ENCODE peak calls at places on chromosomes 12 and 14, in nine cellular contexts. One of them, this sample, is unnamed. For H3K4me1, the result is how much of the 10 kb centered on the place peaks cover.

GRCh38 chr12:2108166-2108565 is 55.4 kb downstream of the CACNA1C start:
- DNase-seq in GM23338: no peak
- DNase-seq in aorta: no peak
- DNase-seq in sigmoid colon: no peak
- DNase-seq in PC-9: no peak
- DNase-seq in mammary epithelial cell: no peak
- DNase-seq in lower lobe of right lung: no peak
- DNase-seq in HepG2: no peak
- DNase-seq in transverse colon: no peak
- DNase-seq in this sample: no peak

GRCh38 chr14:50301914-50302313 is 10.1 kb downstream of the L2HGDH start:
- DNase-seq in aorta: no peak
- DNase-seq in mammary epithelial cell: peak
- DNase-seq in lower lobe of right lung: no peak
- DNase-seq in GM23338: no peak
- DNase-seq in sigmoid colon: no peak
- DNase-seq in PC-9: peak
- DNase-seq in HepG2: no peak
- DNase-seq in transverse colon: no peak
- DNase-seq in this sample: no peak

GRCh38 chr12:109111775-109112491 is 4.5 kb upstream of the ACACB start:
- DNase-seq in aorta: peak
- DNase-seq in lower lobe of right lung: peak
- DNase-seq in HepG2: peak
- DNase-seq in sigmoid colon: peak
- DNase-seq in mammary epithelial cell: peak
- DNase-seq in PC-9: peak
- DNase-seq in GM23338: peak
- DNase-seq in transverse colon: peak
- DNase-seq in this sample: peak

GRCh38 chr14:35687335-35687939 is 121.7 kb downstream of the RALGAPA1 start:
- DNase-seq in HepG2: peak
- DNase-seq in mammary epithelial cell: peak
- DNase-seq in transverse colon: peak
- DNase-seq in lower lobe of right lung: no peak
- DNase-seq in aorta: no peak
- DNase-seq in PC-9: no peak
- DNase-seq in GM23338: peak
- DNase-seq in sigmoid colon: no peak
- DNase-seq in this sample: no peak

GRCh38 chr14:64012720-64013119 is 159.9 kb downstream of the SYNE2 start:
- DNase-seq in sigmoid colon: no peak
- DNase-seq in GM23338: no peak
- DNase-seq in mammary epithelial cell: no peak
- DNase-seq in PC-9: no peak
- DNase-seq in lower lobe of right lung: no peak
- DNase-seq in HepG2: peak
- DNase-seq in transverse colon: no peak
- DNase-seq in aorta: no peak
- DNase-seq in this sample: no peak

GRCh38 chr12:15706010-15706676 is 83.0 kb downstream of the EPS8 start:
- DNase-seq in aorta: no peak
- DNase-seq in sigmoid colon: no peak
- DNase-seq in mammary epithelial cell: no peak
- DNase-seq in HepG2: no peak
- DNase-seq in transverse colon: peak
- DNase-seq in GM23338: peak
- DNase-seq in PC-9: no peak
- DNase-seq in lower lobe of right lung: peak
- DNase-seq in this sample: no peak

GRCh38 chr14:94103554-94104165 is 6.9 kb upstream of the IFI27 start:
- DNase-seq in GM23338: no peak
- DNase-seq in lower lobe of right lung: no peak
- DNase-seq in aorta: no peak
- DNase-seq in PC-9: no peak
- DNase-seq in HepG2: no peak
- DNase-seq in transverse colon: no peak
- DNase-seq in mammary epithelial cell: no peak
- DNase-seq in sigmoid colon: no peak
- DNase-seq in this sample: no peak

GRCh38 chr14:73176673-73177072 is 40.4 kb downstream of the PSEN1 start:
- DNase-seq in sigmoid colon: no peak
- DNase-seq in lower lobe of right lung: no peak
- DNase-seq in PC-9: no peak
- DNase-seq in GM23338: no peak
- DNase-seq in HepG2: no peak
- DNase-seq in aorta: no peak
- DNase-seq in mammary epithelial cell: no peak
- DNase-seq in transverse colon: no peak
- DNase-seq in this sample: no peak

GRCh38 chr14:24165785-24166184 is 4.7 kb downstream of the IRF9 start:
- DNase-seq in mammary epithelial cell: no peak
- DNase-seq in transverse colon: no peak
- DNase-seq in GM23338: no peak
- DNase-seq in PC-9: no peak
- DNase-seq in sigmoid colon: no peak
- DNase-seq in lower lobe of right lung: peak
- DNase-seq in aorta: no peak
- DNase-seq in HepG2: no peak
- DNase-seq in this sample: no peak

GRCh38 chr14:35342160-35343010 is 50.2 kb downstream of the PSMA6 start:
- DNase-seq in aorta: no peak
- DNase-seq in HepG2: no peak
- DNase-seq in sigmoid colon: peak
- DNase-seq in lower lobe of right lung: peak
- DNase-seq in PC-9: no peak
- DNase-seq in mammary epithelial cell: no peak
- DNase-seq in transverse colon: no peak
- DNase-seq in GM23338: no peak
- DNase-seq in this sample: no peak

GRCh38 chr12:50986961-50987737 is 34.8 kb downstream of the HIGD1C start:
- DNase-seq in transverse colon: peak
- DNase-seq in mammary epithelial cell: peak
- DNase-seq in PC-9: no peak
- DNase-seq in lower lobe of right lung: no peak
- DNase-seq in GM23338: peak
- DNase-seq in sigmoid colon: peak
- DNase-seq in HepG2: peak
- DNase-seq in aorta: no peak
- DNase-seq in this sample: no peak

DNA sequence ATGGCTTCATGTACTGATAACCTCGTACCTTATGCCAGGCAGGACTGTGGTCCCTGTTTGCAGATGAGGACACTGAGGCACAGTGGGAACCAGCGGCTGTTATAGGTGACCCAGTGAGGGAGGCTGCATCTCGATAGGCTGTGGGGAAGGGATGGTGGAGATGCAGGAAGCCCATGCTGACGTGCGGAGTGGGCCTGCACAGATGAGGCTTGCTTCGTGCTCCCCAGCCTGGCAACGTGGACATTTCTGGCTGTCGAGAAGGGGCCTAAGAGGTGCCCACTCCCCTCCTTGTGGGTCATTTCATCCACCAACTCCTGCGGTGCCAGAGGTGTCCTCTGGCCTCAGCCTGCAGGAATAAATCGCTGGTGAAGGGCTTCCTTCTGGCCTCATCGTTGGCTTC is 107.4 kb downstream of the SLC25A47 start:
- DNase-seq in sigmoid colon: peak
- DNase-seq in HepG2: no peak
- DNase-seq in transverse colon: no peak
- DNase-seq in PC-9: no peak
- DNase-seq in mammary epithelial cell: no peak
- DNase-seq in GM23338: no peak
- DNase-seq in aorta: no peak
- DNase-seq in lower lobe of right lung: no peak
- DNase-seq in this sample: no peak
- H3K4me1 ChIP-seq in sigmoid colon: under half
- H3K4me1 ChIP-seq in HepG2: under half
- H3K4me1 ChIP-seq in transverse colon: under half
- H3K4me1 ChIP-seq in PC-9: under half
- H3K4me1 ChIP-seq in mammary epithelial cell: under half
- H3K4me1 ChIP-seq in GM23338: under half
- H3K4me1 ChIP-seq in aorta: under half
- H3K4me1 ChIP-seq in lower lobe of right lung: under half
- H3K4me1 ChIP-seq in this sample: under half

GRCh38 chr12:32478858-32479257 is 79.5 kb downstream of the FGD4 start:
- DNase-seq in GM23338: no peak
- DNase-seq in mammary epithelial cell: no peak
- DNase-seq in HepG2: no peak
- DNase-seq in lower lobe of right lung: no peak
- DNase-seq in PC-9: no peak
- DNase-seq in sigmoid colon: no peak
- DNase-seq in aorta: no peak
- DNase-seq in transverse colon: no peak
- DNase-seq in this sample: no peak
- H3K4me1 ChIP-seq in GM23338: under half
- H3K4me1 ChIP-seq in mammary epithelial cell: under half
- H3K4me1 ChIP-seq in HepG2: under half
- H3K4me1 ChIP-seq in lower lobe of right lung: under half
- H3K4me1 ChIP-seq in PC-9: under half
- H3K4me1 ChIP-seq in sigmoid colon: under half
- H3K4me1 ChIP-seq in aorta: under half
- H3K4me1 ChIP-seq in transverse colon: under half
- H3K4me1 ChIP-seq in this sample: under half

GRCh38 chr12:3134126-3134525 is 56.9 kb downstream of the TSPAN9 start:
- DNase-seq in sigmoid colon: no peak
- DNase-seq in PC-9: no peak
- DNase-seq in HepG2: no peak
- DNase-seq in transverse colon: no peak
- DNase-seq in aorta: no peak
- DNase-seq in GM23338: no peak
- DNase-seq in lower lobe of right lung: no peak
- DNase-seq in mammary epithelial cell: no peak
- DNase-seq in this sample: no peak
- H3K4me1 ChIP-seq in sigmoid colon: under half
- H3K4me1 ChIP-seq in PC-9: under half
- H3K4me1 ChIP-seq in HepG2: under half
- H3K4me1 ChIP-seq in transverse colon: under half
- H3K4me1 ChIP-seq in aorta: under half
- H3K4me1 ChIP-seq in GM23338: under half
- H3K4me1 ChIP-seq in lower lobe of right lung: half or more
- H3K4me1 ChIP-seq in mammary epithelial cell: under half
- H3K4me1 ChIP-seq in this sample: under half

GRCh38 chr14:104135121-104135903 is 3.1 kb upstream of the KIF26A start:
- DNase-seq in transverse colon: no peak
- DNase-seq in aorta: peak
- DNase-seq in HepG2: peak
- DNase-seq in GM23338: peak
- DNase-seq in sigmoid colon: no peak
- DNase-seq in lower lobe of right lung: peak
- DNase-seq in PC-9: no peak
- DNase-seq in mammary epithelial cell: no peak
- DNase-seq in this sample: peak
- H3K4me1 ChIP-seq in transverse colon: under half
- H3K4me1 ChIP-seq in aorta: under half
- H3K4me1 ChIP-seq in HepG2: under half
- H3K4me1 ChIP-seq in GM23338: under half
- H3K4me1 ChIP-seq in sigmoid colon: under half
- H3K4me1 ChIP-seq in lower lobe of right lung: under half
- H3K4me1 ChIP-seq in PC-9: under half
- H3K4me1 ChIP-seq in mammary epithelial cell: under half
- H3K4me1 ChIP-seq in this sample: under half

GRCh38 chr12:124532947-124533346 is 34.5 kb downstream of the NCOR2 start:
- DNase-seq in GM23338: no peak
- DNase-seq in sigmoid colon: no peak
- DNase-seq in aorta: no peak
- DNase-seq in transverse colon: no peak
- DNase-seq in mammary epithelial cell: no peak
- DNase-seq in lower lobe of right lung: no peak
- DNase-seq in HepG2: no peak
- DNase-seq in PC-9: no peak
- DNase-seq in this sample: no peak
- H3K4me1 ChIP-seq in GM23338: under half
- H3K4me1 ChIP-seq in sigmoid colon: half or more
- H3K4me1 ChIP-seq in aorta: under half
- H3K4me1 ChIP-seq in transverse colon: under half
- H3K4me1 ChIP-seq in mammary epithelial cell: under half
- H3K4me1 ChIP-seq in lower lobe of right lung: under half
- H3K4me1 ChIP-seq in HepG2: under half
- H3K4me1 ChIP-seq in PC-9: under half
- H3K4me1 ChIP-seq in this sample: under half

GRCh38 chr12:43556057-43556456 is 4.1 kb upstream of the ADAMTS20 start:
- DNase-seq in aorta: no peak
- DNase-seq in mammary epithelial cell: no peak
- DNase-seq in transverse colon: no peak
- DNase-seq in PC-9: no peak
- DNase-seq in HepG2: no peak
- DNase-seq in GM23338: no peak
- DNase-seq in lower lobe of right lung: no peak
- DNase-seq in sigmoid colon: no peak
- DNase-seq in this sample: no peak
- H3K4me1 ChIP-seq in aorta: under half
- H3K4me1 ChIP-seq in mammary epithelial cell: under half
- H3K4me1 ChIP-seq in transverse colon: under half
- H3K4me1 ChIP-seq in PC-9: under half
- H3K4me1 ChIP-seq in HepG2: under half
- H3K4me1 ChIP-seq in GM23338: under half
- H3K4me1 ChIP-seq in lower lobe of right lung: under half
- H3K4me1 ChIP-seq in sigmoid colon: under half
- H3K4me1 ChIP-seq in this sample: under half

GRCh38 chr12:104695453-104696148 is 238.9 kb downstream of the CHST11 start:
- DNase-seq in mammary epithelial cell: peak
- DNase-seq in lower lobe of right lung: no peak
- DNase-seq in transverse colon: peak
- DNase-seq in sigmoid colon: no peak
- DNase-seq in GM23338: no peak
- DNase-seq in PC-9: no peak
- DNase-seq in HepG2: no peak
- DNase-seq in aorta: peak
- DNase-seq in this sample: no peak

GRCh38 chr12:104693493-104693892 is 236.7 kb downstream of the CHST11 start:
- DNase-seq in sigmoid colon: no peak
- DNase-seq in transverse colon: no peak
- DNase-seq in GM23338: no peak
- DNase-seq in HepG2: no peak
- DNase-seq in lower lobe of right lung: no peak
- DNase-seq in aorta: peak
- DNase-seq in PC-9: no peak
- DNase-seq in mammary epithelial cell: no peak
- DNase-seq in this sample: no peak

GRCh38 chr12:104694161-104694560 is 237.4 kb downstream of the CHST11 start:
- DNase-seq in mammary epithelial cell: no peak
- DNase-seq in HepG2: no peak
- DNase-seq in transverse colon: no peak
- DNase-seq in lower lobe of right lung: no peak
- DNase-seq in aorta: peak
- DNase-seq in sigmoid colon: no peak
- DNase-seq in PC-9: no peak
- DNase-seq in GM23338: no peak
- DNase-seq in this sample: no peak

GRCh38 chr12:104692335-104693218 is 235.8 kb downstream of the CHST11 start:
- DNase-seq in lower lobe of right lung: no peak
- DNase-seq in aorta: peak
- DNase-seq in HepG2: no peak
- DNase-seq in transverse colon: no peak
- DNase-seq in sigmoid colon: no peak
- DNase-seq in GM23338: no peak
- DNase-seq in PC-9: no peak
- DNase-seq in mammary epithelial cell: no peak
- DNase-seq in this sample: no peak

DNA sequence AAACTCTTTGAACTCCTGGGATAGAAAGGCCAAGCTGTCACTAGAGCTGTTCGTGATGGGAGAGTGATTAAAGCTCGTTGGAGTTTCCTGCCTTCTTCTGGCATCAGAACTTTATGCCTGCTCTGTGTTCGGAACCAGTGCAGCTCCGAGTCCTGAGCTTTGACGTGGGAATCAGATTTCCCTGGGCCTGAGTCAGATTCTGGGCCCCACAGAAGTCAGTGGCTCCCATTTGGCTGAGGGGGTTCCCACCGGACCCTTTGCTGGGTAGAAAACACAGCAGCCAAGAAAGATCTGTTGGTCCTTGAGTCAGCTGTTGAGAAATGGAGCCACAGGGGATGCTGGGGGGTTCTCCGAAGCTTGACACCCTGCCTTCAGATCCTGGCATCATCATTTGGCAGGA is 238.0 kb downstream of the CHST11 start:
- DNase-seq in PC-9: no peak
- DNase-seq in aorta: peak
- DNase-seq in lower lobe of right lung: no peak
- DNase-seq in sigmoid colon: no peak
- DNase-seq in transverse colon: no peak
- DNase-seq in HepG2: no peak
- DNase-seq in GM23338: no peak
- DNase-seq in mammary epithelial cell: no peak
- DNase-seq in this sample: no peak
- H3K4me1 ChIP-seq in PC-9: under half
- H3K4me1 ChIP-seq in aorta: under half
- H3K4me1 ChIP-seq in lower lobe of right lung: under half
- H3K4me1 ChIP-seq in sigmoid colon: under half
- H3K4me1 ChIP-seq in transverse colon: under half
- H3K4me1 ChIP-seq in HepG2: under half
- H3K4me1 ChIP-seq in GM23338: under half
- H3K4me1 ChIP-seq in mammary epithelial cell: under half
- H3K4me1 ChIP-seq in this sample: under half